ENCODE peak calls at places on chromosomes 3 and 15, in four cellular contexts. One of them, this sample, is unnamed.

GRCh38 chr3:24264748-24265158 is 229.9 kb downstream of the THRB start:
- DNase-seq in fibroblast of the aortic adventitia: peak
- DNase-seq in GM13976: peak
- DNase-seq in AG10803: peak
- DNase-seq in this sample: peak

GRCh38 chr3:124985358-124985757 is 50.8 kb upstream of the MUC13 start:
- DNase-seq in fibroblast of the aortic adventitia: peak
- DNase-seq in GM13976: no peak
- DNase-seq in AG10803: peak
- DNase-seq in this sample: no peak

GRCh38 chr15:28888900-28889299 is 3.1 kb downstream of the APBA2 start:
- DNase-seq in fibroblast of the aortic adventitia: no peak
- DNase-seq in GM13976: no peak
- DNase-seq in AG10803: no peak
- DNase-seq in this sample: no peak

GRCh38 chr3:111737712-111738097 is 121.4 kb upstream of the PHLDB2 start:
- DNase-seq in fibroblast of the aortic adventitia: peak
- DNase-seq in GM13976: no peak
- DNase-seq in AG10803: peak
- DNase-seq in this sample: peak

GRCh38 chr3:187997490-187997889 is 156.5 kb upstream of the LPP start:
- DNase-seq in fibroblast of the aortic adventitia: peak
- DNase-seq in GM13976: no peak
- DNase-seq in AG10803: peak
- DNase-seq in this sample: no peak

GRCh38 chr15:79370716-79371115 is 59.8 kb downstream of the TMED3 start:
- DNase-seq in fibroblast of the aortic adventitia: peak
- DNase-seq in GM13976: no peak
- DNase-seq in AG10803: peak
- DNase-seq in this sample: no peak

GRCh38 chr15:99957642-99958013 is 224.4 kb upstream of the LYSMD4 start:
- DNase-seq in fibroblast of the aortic adventitia: no peak
- DNase-seq in GM13976: no peak
- DNase-seq in AG10803: no peak
- DNase-seq in this sample: no peak

GRCh38 chr3:189262746-189263145 is 91.0 kb downstream of the TPRG1 start:
- DNase-seq in fibroblast of the aortic adventitia: no peak
- DNase-seq in GM13976: no peak
- DNase-seq in AG10803: no peak
- DNase-seq in this sample: no peak

GRCh38 chr15:60087561-60087960 is 83.5 kb downstream of the FOXB1 start:
- DNase-seq in fibroblast of the aortic adventitia: peak
- DNase-seq in GM13976: no peak
- DNase-seq in AG10803: no peak
- DNase-seq in this sample: no peak

GRCh38 chr15:96331942-96332853 is 1.7 kb downstream of the NR2F2 start:
- DNase-seq in fibroblast of the aortic adventitia: peak
- DNase-seq in GM13976: peak
- DNase-seq in AG10803: peak
- DNase-seq in this sample: peak

GRCh38 chr3:20104167-20104661 is 64.0 kb downstream of the KAT2B start:
- DNase-seq in fibroblast of the aortic adventitia: no peak
- DNase-seq in GM13976: peak
- DNase-seq in AG10803: no peak
- DNase-seq in this sample: no peak

GRCh38 chr15:49468440-49468839 is 45.4 kb downstream of the FGF7 start:
- DNase-seq in fibroblast of the aortic adventitia: peak
- DNase-seq in GM13976: no peak
- DNase-seq in AG10803: peak
- DNase-seq in this sample: no peak

GRCh38 chr3:122947621-122948202 is 79.9 kb downstream of the SEMA5B start:
- DNase-seq in fibroblast of the aortic adventitia: peak
- DNase-seq in GM13976: no peak
- DNase-seq in AG10803: no peak
- DNase-seq in this sample: no peak

GRCh38 chr3:149621218-149622005 is 36.4 kb downstream of the WWTR1 start:
- DNase-seq in fibroblast of the aortic adventitia: peak
- DNase-seq in GM13976: no peak
- DNase-seq in AG10803: peak
- DNase-seq in this sample: peak

GRCh38 chr3:50275996-50276761 is 2.7 kb upstream of the LSMEM2 start:
- DNase-seq in fibroblast of the aortic adventitia: no peak
- DNase-seq in GM13976: no peak
- DNase-seq in AG10803: no peak
- DNase-seq in this sample: no peak

GRCh38 chr3:9067352-9067975 is 104.2 kb upstream of the RAD18 start:
- DNase-seq in fibroblast of the aortic adventitia: peak
- DNase-seq in GM13976: peak
- DNase-seq in AG10803: peak
- DNase-seq in this sample: peak

GRCh38 chr15:70539409-70539808 is 223.9 kb downstream of the UACA start:
- DNase-seq in fibroblast of the aortic adventitia: no peak
- DNase-seq in GM13976: no peak
- DNase-seq in AG10803: no peak
- DNase-seq in this sample: no peak

GRCh38 chr3:71930056-71930991 is 145.4 kb upstream of the PROK2 start:
- DNase-seq in fibroblast of the aortic adventitia: peak
- DNase-seq in GM13976: peak
- DNase-seq in AG10803: peak
- DNase-seq in this sample: peak

GRCh38 chr15:25909325-25909724 is 46.2 kb upstream of the ATP10A start:
- DNase-seq in fibroblast of the aortic adventitia: no peak
- DNase-seq in GM13976: no peak
- DNase-seq in AG10803: no peak
- DNase-seq in this sample: no peak

GRCh38 chr3:13849018-13849417 is 30.9 kb downstream of the WNT7A start:
- DNase-seq in fibroblast of the aortic adventitia: no peak
- DNase-seq in GM13976: no peak
- DNase-seq in AG10803: no peak
- DNase-seq in this sample: no peak

GRCh38 chr15:68348064-68348463 is 70.5 kb downstream of the FEM1B start:
- DNase-seq in fibroblast of the aortic adventitia: peak
- DNase-seq in GM13976: no peak
- DNase-seq in AG10803: peak
- DNase-seq in this sample: no peak

GRCh38 chr15:51044037-51044712 is 50.5 kb downstream of the TNFAIP8L3 start:
- DNase-seq in fibroblast of the aortic adventitia: no peak
- DNase-seq in GM13976: no peak
- DNase-seq in AG10803: no peak
- DNase-seq in this sample: no peak

GRCh38 chr15:51038258-51039042 is 56.3 kb downstream of the TNFAIP8L3 start:
- DNase-seq in fibroblast of the aortic adventitia: no peak
- DNase-seq in GM13976: no peak
- DNase-seq in AG10803: no peak
- DNase-seq in this sample: no peak
- TF ChIP-seq CTCF in fibroblast of the aortic adventitia: no peak
- TF ChIP-seq CTCF in GM13976: no peak
- TF ChIP-seq CTCF in AG10803: no peak
- TF ChIP-seq CTCF in this sample: no peak

GRCh38 chr3:112814256-112814655 is 32.4 kb downstream of the CD200R1L start:
- DNase-seq in fibroblast of the aortic adventitia: peak
- DNase-seq in GM13976: no peak
- DNase-seq in AG10803: peak
- DNase-seq in this sample: no peak
- TF ChIP-seq CTCF in fibroblast of the aortic adventitia: peak
- TF ChIP-seq CTCF in GM13976: peak
- TF ChIP-seq CTCF in AG10803: peak
- TF ChIP-seq CTCF in this sample: no peak

DNA sequence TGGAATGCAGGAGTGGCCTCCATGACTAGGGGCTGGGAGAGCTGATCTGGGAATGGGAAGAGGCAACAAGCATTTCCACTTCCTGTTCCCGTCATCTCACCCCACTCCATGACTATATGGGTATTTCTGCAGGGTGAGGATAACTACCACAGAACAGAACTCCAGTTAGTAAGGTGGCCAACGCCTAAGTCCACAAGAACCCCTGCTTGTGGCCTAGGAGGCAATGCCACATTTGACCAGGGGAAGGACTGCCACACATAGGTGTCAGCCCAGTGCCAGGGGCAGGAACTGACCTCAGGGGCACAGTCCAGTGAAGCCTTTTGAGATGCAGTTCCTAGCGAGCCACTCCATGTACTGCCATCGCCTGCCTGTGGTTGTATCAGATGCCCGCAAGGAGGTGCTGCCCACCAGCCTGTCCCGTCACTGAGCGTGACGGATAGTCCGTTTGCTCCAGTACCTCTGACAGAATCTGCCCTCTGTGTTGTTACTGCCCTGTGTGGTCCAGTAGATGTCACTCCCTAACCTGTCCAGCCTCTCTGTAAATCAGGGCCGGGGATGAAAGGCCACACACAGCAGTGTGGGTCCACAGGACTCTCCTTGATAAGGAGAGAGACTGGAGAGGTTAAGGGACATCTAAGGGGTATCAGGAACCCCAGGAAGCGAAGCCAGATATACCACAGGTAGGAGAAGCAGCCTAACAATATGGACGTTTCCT is 3.5 kb upstream of the MTFMT start:
- DNase-seq in fibroblast of the aortic adventitia: peak
- DNase-seq in GM13976: peak
- DNase-seq in AG10803: peak
- DNase-seq in this sample: peak
- TF ChIP-seq CTCF in fibroblast of the aortic adventitia: peak
- TF ChIP-seq CTCF in GM13976: peak
- TF ChIP-seq CTCF in AG10803: peak
- TF ChIP-seq CTCF in this sample: peak

DNA sequence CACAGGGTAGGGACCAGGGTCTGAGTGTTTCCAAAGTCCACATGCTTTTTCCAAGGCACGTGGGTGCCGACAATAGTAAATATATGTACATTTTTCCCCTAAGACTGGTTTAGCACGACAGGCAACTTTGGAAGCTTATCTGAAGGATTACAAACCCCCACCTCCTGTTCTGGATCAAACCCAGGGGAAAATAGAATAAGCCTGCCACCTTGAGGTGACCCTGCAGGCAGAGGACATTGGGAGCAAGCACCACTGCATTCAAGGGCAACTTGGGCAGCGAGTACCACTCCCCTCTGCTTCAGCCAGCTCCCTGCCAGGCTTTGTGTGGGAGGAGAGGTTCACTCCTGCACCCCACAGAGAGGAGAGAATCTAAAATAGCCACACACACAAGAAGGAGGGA is 44.8 kb downstream of the KBTBD12 start:
- DNase-seq in fibroblast of the aortic adventitia: no peak
- DNase-seq in GM13976: peak
- DNase-seq in AG10803: no peak
- DNase-seq in this sample: peak
- TF ChIP-seq CTCF in fibroblast of the aortic adventitia: peak
- TF ChIP-seq CTCF in GM13976: peak
- TF ChIP-seq CTCF in AG10803: peak
- TF ChIP-seq CTCF in this sample: peak

GRCh38 chr15:40438712-40439111 is 2.0 kb upstream of the BAHD1 start:
- DNase-seq in fibroblast of the aortic adventitia: no peak
- DNase-seq in GM13976: no peak
- DNase-seq in AG10803: no peak
- DNase-seq in this sample: no peak

GRCh38 chr15:40441736-40442531 is 1.2 kb downstream of the BAHD1 start:
- DNase-seq in fibroblast of the aortic adventitia: no peak
- DNase-seq in GM13976: peak
- DNase-seq in AG10803: no peak
- DNase-seq in this sample: no peak

GRCh38 chr15:40439461-40440299 is 1.1 kb upstream of the BAHD1 start:
- DNase-seq in fibroblast of the aortic adventitia: peak
- DNase-seq in GM13976: peak
- DNase-seq in AG10803: no peak
- DNase-seq in this sample: no peak

GRCh38 chr15:40441012-40441735 is 421 bp downstream of the BAHD1 start:
- DNase-seq in fibroblast of the aortic adventitia: no peak
- DNase-seq in GM13976: no peak
- DNase-seq in AG10803: no peak
- DNase-seq in this sample: no peak

DNA sequence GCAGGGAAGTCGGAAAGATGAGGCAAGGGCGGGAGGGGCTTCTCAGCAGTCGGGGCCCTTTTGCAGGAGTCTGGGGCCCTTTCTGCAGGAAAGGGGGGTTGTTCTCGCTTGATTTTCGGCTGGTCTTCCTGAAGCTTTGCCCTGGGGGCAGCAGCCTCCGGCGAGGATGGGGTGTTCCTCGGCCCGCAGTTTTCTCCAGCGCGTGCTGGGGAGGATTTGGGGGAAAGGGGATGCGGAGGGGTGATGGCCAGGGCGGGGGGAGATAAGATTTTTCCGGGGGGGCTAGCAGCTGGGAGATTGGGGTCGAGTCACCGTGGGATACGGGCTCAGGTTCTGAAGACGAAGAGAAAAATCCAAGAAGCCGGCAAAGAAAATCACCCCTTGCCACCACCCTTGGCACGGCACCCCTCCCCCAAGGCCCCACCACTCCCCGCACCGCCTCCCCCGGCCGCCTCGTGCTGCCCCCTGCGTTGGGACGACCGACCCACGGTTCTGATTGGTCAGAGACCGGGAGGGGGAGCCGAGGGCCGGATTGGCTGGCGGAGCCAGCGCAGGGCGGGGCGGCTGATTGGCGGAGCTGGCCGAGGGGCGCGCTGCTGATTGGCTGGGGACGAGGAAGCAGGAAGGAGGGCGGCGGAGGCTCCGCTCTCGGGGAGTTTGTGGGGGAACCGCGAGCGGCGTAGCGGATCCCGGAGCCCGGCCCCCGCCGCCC is at the start of gene BAHD1:
- DNase-seq in fibroblast of the aortic adventitia: peak
- DNase-seq in GM13976: peak
- DNase-seq in AG10803: peak
- DNase-seq in this sample: peak
- TF ChIP-seq CTCF in fibroblast of the aortic adventitia: peak
- TF ChIP-seq CTCF in GM13976: no peak
- TF ChIP-seq CTCF in AG10803: no peak
- TF ChIP-seq CTCF in this sample: no peak

This sample was measured in Calu3.